ENCODE peak calls at places on chromosomes 16 and 17, in four cellular contexts. F is nephron progenitor cell, H is iris pigment epithelial cell, M is AG09319. S is an unnamed sample.

GRCh38 chr16:53826658-53827057 is 122.7 kb downstream of the FTO start:
- DNase-seq in F (no peak), H (no peak), M (no peak), S (no peak)

GRCh38 chr16:2154533-2155090 is 970 bp upstream of the TRAF7 start:
- DNase-seq in F (no peak), H (no peak), M (no peak), S (no peak)

GRCh38 chr17:36730095-36730808 is 128.9 kb downstream of the MRM1 start:
- DNase-seq in F (no peak), H (no peak), M (no peak), S (no peak)

GRCh38 chr16:12217341-12217740 is 240.8 kb downstream of the SNX29 start:
- DNase-seq in F (no peak), H (no peak), M (no peak), S (no peak)

GRCh38 chr17:74059471-74059870 is 144.0 kb upstream of the RPL38 start:
- DNase-seq in F (no peak), H (no peak), M (no peak), S (no peak)

GRCh38 chr16:87667946-87668345 is 65.6 kb downstream of the JPH3 start:
- DNase-seq in F (no peak), H (no peak), M (no peak), S (no peak)

GRCh38 chr17:32265192-32265895 is at the start of gene RHBDL3:
- DNase-seq in F (peak; percentile 67), H (no peak), M (no peak), S (no peak)

GRCh38 chr17:6523330-6523729 is 33.0 kb downstream of the PITPNM3 start:
- DNase-seq in F (no peak), H (peak; percentile 50), M (no peak), S (no peak)

GRCh38 chr16:29673501-29673900 is 5.5 kb upstream of the QPRT start:
- DNase-seq in F (no peak), H (no peak), M (no peak), S (no peak)

GRCh38 chr17:41537990-41538389 is 9.9 kb upstream of the KRT19 start:
- DNase-seq in F (no peak), H (peak; percentile 48), M (no peak), S (no peak)

GRCh38 chr17:59368218-59368857 is 36.9 kb downstream of the YPEL2 start:
- DNase-seq in F (no peak), H (no peak), M (no peak), S (no peak)

GRCh38 chr16:55656695-55657092 is 906 bp downstream of the SLC6A2 start:
- DNase-seq in F (peak; percentile 44), H (no peak), M (no peak), S (no peak)

GRCh38 chr17:8837438-8838075 is 29.9 kb downstream of the PIK3R6 start:
- DNase-seq in F (no peak), H (no peak), M (no peak), S (peak; percentile 81)

GRCh38 chr17:61591930-61592329 is 911 bp upstream of the NACA2 start:
- DNase-seq in F (no peak), H (no peak), M (no peak), S (no peak)

GRCh38 chr17:67759355-67760171 is 41.8 kb downstream of the NOL11 start:
- DNase-seq in F (no peak), H (peak; percentile 48), M (no peak), S (no peak)

GRCh38 chr17:2634361-2634960 is 41.0 kb downstream of the PAFAH1B1 start:
- DNase-seq in F (no peak), H (peak; percentile 57), M (no peak), S (no peak)

GRCh38 chr17:72467841-72468653 is 347.2 kb downstream of the SOX9 start:
- DNase-seq in F (no peak), H (peak; percentile 9), M (peak; percentile 79), S (peak; percentile 93)

GRCh38 chr16:69477546-69477945 is 53.1 kb downstream of the CYB5B start:
- DNase-seq in F (no peak), H (peak; percentile 46), M (no peak), S (no peak)

GRCh38 chr17:35448214-35448898 is at the start of gene SLFN13:
- DNase-seq in F (peak; percentile 65), H (peak; percentile 79), M (no peak), S (no peak)

GRCh38 chr17:27203241-27203640 is 90.7 kb upstream of the WSB1 start:
- DNase-seq in F (no peak), H (no peak), M (no peak), S (no peak)

GRCh38 chr16:49472598-49472997 is 99.0 kb downstream of the C16orf78 start:
- DNase-seq in F (no peak), H (no peak), M (no peak), S (no peak)

S was measured in vagina.